ENCODE peak calls at places on chromosomes 5 and 9, in ten cellular contexts. S is neural crest cell; U is Right ventricle myocardium superior; I is NB4; N is stimulated activated CD8-positive, alpha-beta memory T cell treated with anti-CD3 and anti-CD28 coated beads, Interleukin-15, amount 100 ng/mL, for 48 hours; J is fibroblast of pulmonary artery; W is kidney glomerular epithelial cell; E is HL-60; R is AG09309; T is EL. M is an unnamed sample.

GRCh38 chr9:75064307-75065025 is 23.5 kb downstream of the NMRK1 start:
- DNase-seq in S (no peak), T (peak; percentile 29), E (no peak), N (no peak), I (no peak), R (peak; percentile 37), J (peak; percentile 42), W (peak; percentile 19), U (no peak), M (no peak)

GRCh38 chr5:116078199-116078598 is 6.6 kb upstream of the COMMD10 start:
- DNase-seq in T (no peak), R (no peak), J (no peak), S (no peak), N (no peak), U (no peak), W (no peak), I (no peak), E (no peak), M (no peak)

GRCh38 chr9:22238809-22239684 is 207.6 kb upstream of the DMRTA1 start:
- DNase-seq in U (no peak), R (no peak), I (no peak), T (peak; percentile 68), J (peak; percentile 75), E (no peak), N (no peak), S (no peak), W (peak; percentile 78), M (peak; percentile 48)

GRCh38 chr9:100499866-100500265 is 26.9 kb downstream of the TMEFF1 start:
- DNase-seq in S (no peak), E (no peak), T (no peak), W (no peak), I (no peak), J (no peak), U (no peak), R (no peak), N (no peak), M (no peak)

GRCh38 chr9:120891255-120891954 is 14.4 kb upstream of the PHF19 start:
- DNase-seq in T (no peak), N (no peak), E (no peak), W (no peak), J (no peak), S (no peak), R (no peak), U (no peak), I (no peak), M (no peak)

GRCh38 chr9:7118653-7119052 is 360.9 kb downstream of the KDM4C start:
- DNase-seq in J (no peak), U (no peak), N (no peak), S (no peak), W (no peak), R (no peak), I (no peak), T (no peak), E (no peak), M (no peak)

GRCh38 chr5:21236896-21237830 is 1249.2 kb upstream of the CDH18 start:
- DNase-seq in R (no peak), U (no peak), W (no peak), N (no peak), J (peak; percentile 53), I (no peak), S (no peak), E (no peak), T (no peak), M (no peak)

GRCh38 chr9:124786881-124787573 is 10.1 kb downstream of the OLFML2A start:
- DNase-seq in R (no peak), U (no peak), W (no peak), J (no peak), E (no peak), T (no peak), S (no peak), N (no peak), I (no peak), M (no peak)

GRCh38 chr5:138708761-138709160 is 44.5 kb upstream of the CTNNA1 start:
- DNase-seq in T (no peak), I (no peak), E (no peak), J (no peak), W (no peak), N (no peak), S (no peak), U (no peak), R (no peak), M (no peak)